ENCODE peak calls at places on chromosomes 5 and 9, in four cellular contexts. J is IMR-90, V is H1, A is osteoblast. E is an unnamed sample.

GRCh38 chr9:69429281-69429680 is 104.3 kb downstream of the ENTREP1 start:
- DNase-seq in A (no peak), V (no peak), J (no peak), E (no peak)

GRCh38 chr5:78537821-78538220 is 110.8 kb downstream of the LHFPL2 start:
- DNase-seq in V (no peak), A (peak), J (peak), E (peak)

GRCh38 chr9:123327697-123328100 is 28.3 kb upstream of the CRB2 start:
- DNase-seq in V (no peak), A (peak), J (no peak), E (no peak)

GRCh38 chr5:135977375-135977928 is 22.7 kb upstream of the LECT2 start:
- DNase-seq in J (peak), A (peak), V (peak), E (peak)

GRCh38 chr5:76403963-76404693 is 1.0 kb downstream of the IQGAP2 start:
- DNase-seq in V (peak), J (no peak), A (no peak), E (no peak)

GRCh38 chr5:74318985-74319563 is 321.5 kb downstream of the ENC1 start:
- DNase-seq in A (no peak), J (peak), V (no peak), E (no peak)

GRCh38 chr9:109556061-109556460 is 58.0 kb upstream of the PTPN3 start:
- DNase-seq in A (no peak), J (no peak), V (no peak), E (no peak)

GRCh38 chr5:140382866-140383265 is 18.8 kb upstream of the ANKHD1 start:
- DNase-seq in J (no peak), A (no peak), V (no peak), E (no peak)

GRCh38 chr5:109297900-109298299 is 111.9 kb downstream of the PJA2 start:
- DNase-seq in J (no peak), A (no peak), V (no peak), E (no peak)

GRCh38 chr9:975740-976257 is 656 bp upstream of the DMRT3 start:
- DNase-seq in A (no peak), J (no peak), V (no peak), E (no peak)

GRCh38 chr9:974993-975739 is 1.3 kb upstream of the DMRT3 start:
- DNase-seq in V (peak), A (no peak), J (no peak), E (no peak)

GRCh38 chr9:972512-973294 is 3.8 kb upstream of the DMRT3 start:
- DNase-seq in A (no peak), V (peak), J (no peak), E (no peak)

GRCh38 chr9:973295-973842 is 3.1 kb upstream of the DMRT3 start:
- DNase-seq in V (no peak), J (no peak), A (no peak), E (no peak)

DNA sequence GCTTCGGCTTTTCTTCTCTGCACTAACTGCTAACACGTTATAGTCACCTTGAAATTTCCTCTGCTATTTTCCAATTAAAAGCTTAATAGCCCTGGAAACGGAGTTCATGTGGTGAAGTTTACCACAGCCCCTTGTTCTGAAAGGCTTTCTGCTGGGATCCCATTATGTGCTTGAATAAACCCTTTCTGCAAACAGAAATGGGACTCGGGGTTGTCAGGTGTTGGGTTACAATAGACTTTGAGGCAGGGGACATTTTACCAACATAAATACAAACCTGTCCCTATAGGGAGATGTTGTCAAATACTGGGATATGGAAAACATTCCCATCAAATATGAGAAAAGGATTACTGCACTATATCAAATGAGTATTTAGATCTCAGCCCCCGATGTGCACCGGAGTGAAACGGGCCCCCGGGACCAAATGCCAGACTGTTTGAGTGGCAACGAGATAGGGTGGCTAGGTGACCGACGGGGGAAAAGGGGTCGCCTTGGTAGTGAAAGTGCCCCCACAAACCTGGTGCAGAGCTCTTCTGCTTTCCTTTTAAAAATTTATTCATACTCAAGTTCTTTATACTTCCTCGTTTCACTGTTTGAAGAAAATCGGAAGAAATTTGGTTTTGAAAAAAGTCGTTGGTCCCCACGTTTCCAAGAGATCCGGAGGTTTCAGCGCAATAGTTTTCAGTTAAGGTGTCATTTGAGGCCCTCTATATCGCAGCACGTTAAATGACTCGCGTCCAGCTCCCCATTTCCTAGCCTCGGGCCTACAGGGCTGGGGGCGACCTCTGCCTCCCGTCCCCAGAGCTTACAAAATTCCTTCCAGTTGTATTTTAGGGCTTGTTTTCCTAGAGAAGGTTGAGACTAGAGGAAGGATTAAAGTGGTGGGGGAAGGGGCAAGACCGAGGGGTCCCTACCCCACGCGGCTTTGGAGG is 2.1 kb upstream of the DMRT3 start:
- DNase-seq in V (no peak), J (no peak), A (no peak), E (no peak)
- H3K4me2 ChIP-seq in V (peak), J (no peak), A (no peak), E (no peak)

DNA sequence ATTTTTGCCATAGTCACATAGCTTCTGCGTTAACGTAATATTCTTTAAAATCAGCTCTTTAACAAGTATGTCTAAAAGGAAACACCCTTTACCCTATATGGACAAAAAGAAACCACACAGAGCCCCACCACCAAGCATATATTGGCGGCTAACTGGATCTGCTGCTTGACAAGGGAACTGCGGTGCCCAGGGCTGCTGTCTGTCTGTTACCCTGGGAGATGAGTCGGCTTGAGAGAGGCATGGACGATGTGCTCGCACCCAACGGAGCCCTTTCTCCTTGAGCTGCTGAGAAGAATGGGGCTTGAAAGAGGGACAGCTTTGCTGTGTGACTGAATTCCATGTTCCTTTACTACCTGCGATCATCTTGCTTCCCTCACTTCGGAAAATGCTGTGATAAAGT is 158.6 kb upstream of the SHB start:
- DNase-seq in A (no peak), V (no peak), J (peak), E (no peak)
- H3K4me2 ChIP-seq in A (peak), V (peak), J (no peak), E (no peak)

GRCh38 chr5:115396698-115397097 is 100.2 kb upstream of the CCDC112 start:
- DNase-seq in V (no peak), J (peak), A (peak), E (no peak)
- H3K4me2 ChIP-seq in V (no peak), J (no peak), A (no peak), E (no peak)

DNA sequence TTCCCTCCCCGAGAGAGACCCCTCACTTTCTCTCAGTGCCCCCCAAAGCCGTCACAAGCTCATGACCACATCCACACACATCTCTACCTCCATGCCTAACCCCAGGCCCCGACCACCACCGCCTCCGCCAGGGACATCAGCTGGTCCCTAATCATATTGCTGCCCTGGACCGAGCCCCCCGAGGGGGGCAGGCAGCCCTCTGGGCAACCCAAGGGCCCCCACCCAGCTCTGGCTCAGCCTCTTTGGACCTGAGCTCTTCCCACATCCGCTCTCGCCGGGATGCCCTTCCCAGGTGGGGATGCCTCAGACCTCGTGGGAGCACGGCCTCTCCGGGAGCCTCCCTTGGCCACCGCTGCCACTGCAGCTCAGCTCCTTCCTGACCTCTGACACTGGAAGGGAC is 18.5 kb downstream of the LHX3 start:
- DNase-seq in V (peak), J (no peak), A (no peak), E (no peak)
- H3K4me2 ChIP-seq in V (no peak), J (no peak), A (no peak), E (no peak)

GRCh38 chr5:3709058-3709723 is 113.6 kb downstream of the IRX1 start:
- DNase-seq in V (no peak), A (no peak), J (no peak), E (no peak)
- H3K4me2 ChIP-seq in V (peak), A (no peak), J (no peak), E (no peak)